ENCODE peak calls at places on chromosomes 5 and 9, in four cellular contexts. R is brain microvascular endothelial cell, G is bronchial epithelial cell, B is osteocyte. C is an unnamed sample.

GRCh38 chr5:39580702-39581498 is 156.1 kb upstream of the DAB2 start:
- DNase-seq in R (peak; percentile 10), G (no peak), B (no peak), C (no peak)

GRCh38 chr5:61048534-61048933 is 103.5 kb downstream of the NDUFAF2 start:
- DNase-seq in R (peak; percentile 77), G (peak; percentile 93), B (no peak), C (no peak)

GRCh38 chr5:151082274-151082902 is 1.6 kb upstream of the TNIP1 start:
- DNase-seq in R (no peak), G (peak; percentile 73), B (no peak), C (no peak)

GRCh38 chr5:83364322-83365299 is 106.9 kb upstream of the VCAN start:
- DNase-seq in R (no peak), G (no peak), B (no peak), C (no peak)

GRCh38 chr5:54807421-54807820 is 178.0 kb downstream of the ESM1 start:
- DNase-seq in R (peak; percentile 25), G (peak; percentile 79), B (no peak), C (no peak)

GRCh38 chr5:90844931-90845330 is 286.3 kb downstream of the ADGRV1 start:
- DNase-seq in R (no peak), G (peak; percentile 29), B (no peak), C (no peak)

GRCh38 chr5:95938355-95938754 is 23.3 kb downstream of the ELL2 start:
- DNase-seq in R (no peak), G (no peak), B (no peak), C (no peak)

GRCh38 chr5:56301041-56301440 is 67.9 kb upstream of the ANKRD55 start:
- DNase-seq in R (no peak), G (peak; percentile 100), B (no peak), C (no peak)

GRCh38 chr9:29432191-29432590 is 1858.9 kb upstream of the C9orf72 start:
- DNase-seq in R (no peak), G (no peak), B (no peak), C (no peak)

GRCh38 chr5:140219068-140219971 is 44.3 kb downstream of the CYSTM1 start:
- DNase-seq in R (no peak), G (no peak), B (no peak), C (no peak)

GRCh38 chr5:1008451-1009358 is at the start of gene NKD2:
- DNase-seq in R (no peak), G (no peak), B (peak; percentile 84), C (peak; percentile 77)

GRCh38 chr5:101806410-101806809 is 489.7 kb downstream of the SLCO4C1 start:
- DNase-seq in R (no peak), G (no peak), B (no peak), C (no peak)

GRCh38 chr9:93807166-93808013 is 147.8 kb downstream of the BARX1 start:
- DNase-seq in R (no peak), G (no peak), B (peak; percentile 75), C (peak; percentile 61)

GRCh38 chr9:121889990-121890563 is 203.0 kb downstream of the TTLL11 start:
- DNase-seq in R (peak; percentile 30), G (peak; percentile 29), B (no peak), C (no peak)

GRCh38 chr5:82106806-82107205 is 135.0 kb downstream of the ATG10 start:
- DNase-seq in R (no peak), G (no peak), B (no peak), C (no peak)

GRCh38 chr9:125807065-125807464 is 59.9 kb downstream of the PBX3 start:
- DNase-seq in R (peak; percentile 49), G (peak; percentile 26), B (no peak), C (no peak)

GRCh38 chr9:116027511-116027910 is 126.1 kb upstream of the PAPPA start:
- DNase-seq in R (peak; percentile 42), G (peak; percentile 72), B (no peak), C (no peak)

GRCh38 chr5:97735209-97735608 is 552.2 kb upstream of the RIOK2 start:
- DNase-seq in R (peak; percentile 84), G (peak; percentile 99), B (no peak), C (no peak)

GRCh38 chr5:107968998-107969397 is 298.3 kb upstream of the EFNA5 start:
- DNase-seq in R (peak; percentile 79), G (no peak), B (no peak), C (no peak)

GRCh38 chr5:107085572-107085971 is 585.2 kb downstream of the EFNA5 start:
- DNase-seq in R (no peak), G (no peak), B (no peak), C (no peak)

GRCh38 chr5:93162201-93162654 is 418.8 kb downstream of the NR2F1-AS1 start:
- DNase-seq in R (peak; percentile 46), G (peak; percentile 84), B (no peak), C (no peak)

GRCh38 chr9:29822458-29822857 is 2249.2 kb upstream of the C9orf72 start:
- DNase-seq in R (no peak), G (no peak), B (no peak), C (no peak)

GRCh38 chr5:175773534-175774070 is 97.8 kb upstream of the CPLX2 start:
- DNase-seq in R (no peak), G (no peak), B (no peak), C (no peak)

GRCh38 chr5:141039517-141039916 is 11.7 kb upstream of the PCDHB1 start:
- DNase-seq in R (no peak), G (no peak), B (no peak), C (no peak)

GRCh38 chr5:137876101-137876500 is 8.4 kb downstream of the MYOT start:
- DNase-seq in R (no peak), G (no peak), B (no peak), C (no peak)

GRCh38 chr5:134570365-134570758 is 44.9 kb downstream of the JADE2 start:
- DNase-seq in R (no peak), G (no peak), B (no peak), C (no peak)

GRCh38 chr9:123928471-123929176 is 1.3 kb downstream of the DENND1A start:
- DNase-seq in R (no peak), G (peak; percentile 12), B (no peak), C (no peak)

GRCh38 chr9:130090915-130091314 is 37.2 kb downstream of the GPR107 start:
- DNase-seq in R (no peak), G (no peak), B (no peak), C (no peak)

GRCh38 chr9:90890146-90890545 is 88.5 kb downstream of the SYK start:
- DNase-seq in R (no peak), G (no peak), B (peak; percentile 66), C (no peak)

GRCh38 chr5:174759091-174759490 is 34.7 kb downstream of the MSX2 start:
- DNase-seq in R (no peak), G (no peak), B (no peak), C (no peak)

GRCh38 chr9:115373000-115373709 is 255.2 kb upstream of the TNC start:
- DNase-seq in R (peak; percentile 97), G (peak; percentile 99), B (no peak), C (no peak)

GRCh38 chr9:95102001-95102433 is 215.5 kb downstream of the FANCC start:
- DNase-seq in R (no peak), G (peak; percentile 96), B (no peak), C (no peak)

GRCh38 chr9:101527066-101527465 is 6.6 kb upstream of the RNF20 start:
- DNase-seq in R (peak; percentile 25), G (peak; percentile 84), B (no peak), C (no peak)

GRCh38 chr5:56696900-56697299 is 118.4 kb upstream of the MAP3K1 start:
- DNase-seq in R (no peak), G (no peak), B (no peak), C (no peak)

GRCh38 chr9:113395000-113395861 is 5.9 kb downstream of the ALAD start:
- DNase-seq in R (no peak), G (no peak), B (no peak), C (no peak)

GRCh38 chr5:149475777-149476176 is 75.5 kb downstream of the CSNK1A1 start:
- DNase-seq in R (no peak), G (no peak), B (no peak), C (no peak)

GRCh38 chr5:152511531-152512132 is 106.6 kb upstream of the NMUR2 start:
- DNase-seq in R (no peak), G (no peak), B (no peak), C (no peak)

DNA sequence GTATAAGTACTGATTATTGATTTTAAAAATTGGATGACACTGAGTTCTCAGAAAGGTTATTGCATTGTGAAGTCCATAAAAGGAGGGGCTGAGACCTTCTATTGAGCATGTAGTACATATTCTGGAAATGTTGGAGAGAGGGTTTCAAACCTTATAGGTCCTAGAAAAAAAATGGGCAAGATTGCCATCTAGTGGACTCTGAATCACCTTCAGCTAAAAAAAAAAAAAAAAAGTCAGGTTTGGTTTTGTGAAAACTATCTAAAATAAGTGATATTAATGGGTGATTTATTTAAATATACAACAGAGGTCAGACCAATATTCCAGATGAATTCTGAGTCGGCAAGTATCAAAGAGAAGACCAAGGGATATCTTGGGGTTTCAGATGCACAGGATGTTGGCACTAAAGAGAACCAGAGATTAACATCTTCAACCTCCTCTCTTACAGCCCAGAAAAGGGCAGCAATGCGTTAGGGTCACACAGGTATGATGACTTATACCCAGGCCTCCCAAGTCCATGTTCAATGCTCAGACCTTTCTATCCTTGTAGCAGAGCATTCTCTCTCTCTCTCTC is 109.8 kb upstream of the NMUR2 start:
- DNase-seq in R (no peak), G (peak; percentile 39), B (no peak), C (no peak)
- TF ChIP-seq CTCF in R (peak; percentile 39), G (peak; percentile 35), B (peak; percentile 62), C (peak; percentile 76)

GRCh38 chr5:34991486-34992238 is 56.1 kb downstream of the AGXT2 start:
- DNase-seq in R (peak; percentile 66), G (no peak), B (no peak), C (no peak)
- TF ChIP-seq CTCF in R (no peak), G (no peak), B (no peak), C (no peak)

DNA sequence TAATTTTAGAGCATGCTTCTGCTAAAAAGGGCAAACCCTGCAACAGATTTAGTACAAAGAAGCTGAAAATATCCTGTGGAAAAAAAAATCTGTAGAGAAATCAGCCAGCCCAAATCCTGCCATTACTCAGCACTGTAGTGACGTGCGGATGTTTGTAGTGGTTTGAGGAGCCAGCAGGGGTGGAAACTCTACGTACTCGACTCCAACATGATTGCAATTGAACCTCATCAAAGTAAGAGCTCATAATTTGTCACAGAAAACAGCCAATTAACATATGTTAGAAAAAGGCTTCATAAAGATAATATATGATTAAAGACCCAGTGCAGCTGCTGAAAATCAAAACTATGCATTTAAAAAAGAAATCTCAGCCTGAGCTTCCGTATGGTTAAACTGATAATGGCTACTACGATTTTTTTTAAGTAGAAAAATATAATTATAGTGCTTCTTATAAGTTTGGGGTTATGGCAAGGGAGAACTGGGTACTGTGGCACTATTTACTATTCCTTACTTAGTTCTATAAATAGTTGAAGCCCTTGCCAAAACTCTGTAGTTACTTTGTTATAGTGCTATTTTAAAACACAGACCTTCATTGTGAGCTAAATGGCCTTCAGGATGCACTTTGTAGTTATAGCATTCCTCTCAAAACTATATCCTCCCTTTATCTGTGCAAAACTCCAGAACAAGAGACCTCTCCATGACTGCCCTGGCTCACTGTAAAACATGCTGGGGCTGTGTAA is 49.4 kb downstream of the MEF2C start:
- DNase-seq in R (peak; percentile 85), G (no peak), B (no peak), C (no peak)
- TF ChIP-seq CTCF in R (no peak), G (no peak), B (no peak), C (no peak)

GRCh38 chr5:172665049-172665541 is 24.0 kb downstream of the NEURL1B start:
- DNase-seq in R (no peak), G (no peak), B (no peak), C (no peak)

GRCh38 chr5:172664018-172664417 is 23.0 kb downstream of the NEURL1B start:
- DNase-seq in R (no peak), G (no peak), B (no peak), C (no peak)

GRCh38 chr5:172667786-172668735 is 27.0 kb downstream of the NEURL1B start:
- DNase-seq in R (no peak), G (peak; percentile 39), B (no peak), C (no peak)

GRCh38 chr5:172669808-172670402 is 28.8 kb downstream of the NEURL1B start:
- DNase-seq in R (no peak), G (no peak), B (no peak), C (no peak)

GRCh38 chr5:172666251-172666650 is 25.2 kb downstream of the NEURL1B start:
- DNase-seq in R (no peak), G (no peak), B (no peak), C (no peak)
- TF ChIP-seq CTCF in R (no peak), G (no peak), B (no peak), C (no peak)

C was measured in type B pancreatic cell.